ENCODE peak calls at places on chromosome 19, in seven cellular contexts. Y, R, E, T, C, F and O are unnamed samples.

GRCh38 chr19:32200312-32201038 is 144.9 kb upstream of the ZNF507 start:
- DNase-seq in Y (no peak), E (no peak), F (no peak), T (no peak), C (no peak), R (no peak), O (no peak)

GRCh38 chr19:10565028-10565566 is 713 bp downstream of the KRI1 start:
- DNase-seq in C (peak), T (peak), Y (peak), E (peak), F (peak), R (peak), O (peak)

GRCh38 chr19:6739884-6740588 is 556 bp downstream of the TRIP10 start:
- DNase-seq in C (peak), R (no peak), E (peak), T (peak), Y (no peak), F (no peak), O (peak)

GRCh38 chr19:46861691-46862503 is 1.1 kb downstream of the ARHGAP35 start:
- DNase-seq in F (no peak), T (no peak), Y (no peak), R (peak), C (peak), E (peak), O (no peak)

GRCh38 chr19:3118232-3119070 is 17.4 kb upstream of the GNA15 start:
- DNase-seq in F (no peak), Y (no peak), E (no peak), C (no peak), R (no peak), T (no peak), O (no peak)

GRCh38 chr19:1249298-1249989 is 1.1 kb downstream of the MIDN start:
- DNase-seq in R (peak), F (peak), T (peak), E (peak), Y (peak), C (peak), O (peak)

GRCh38 chr19:51702103-51702753 is 9.1 kb downstream of the SPACA6 start:
- DNase-seq in E (peak), F (peak), R (peak), Y (peak), T (peak), C (peak), O (no peak)

GRCh38 chr19:3276341-3276799 is 51.9 kb downstream of the CELF5 start:
- DNase-seq in R (no peak), F (peak), E (peak), C (no peak), Y (no peak), T (no peak), O (peak)

GRCh38 chr19:38506723-38507550 is 73.4 kb downstream of the RYR1 start:
- DNase-seq in C (peak), E (peak), R (peak), Y (peak), T (peak), F (peak), O (peak)

GRCh38 chr19:35852029-35852780 is at the start of gene NPHS1:
- DNase-seq in E (no peak), C (no peak), R (no peak), Y (no peak), T (no peak), F (no peak), O (peak)

GRCh38 chr19:30222428-30222873 is 149.7 kb upstream of the ZNF536 start:
- DNase-seq in T (no peak), C (no peak), E (peak), F (no peak), R (no peak), Y (no peak), O (no peak)

GRCh38 chr19:1324249-1324791 is 38.6 kb downstream of the EFNA2 start:
- DNase-seq in E (no peak), F (no peak), Y (no peak), C (no peak), T (no peak), R (no peak), O (no peak)

GRCh38 chr19:11247934-11248333 is 8.5 kb downstream of the ANGPTL8 start:
- DNase-seq in F (no peak), Y (no peak), C (no peak), T (no peak), E (no peak), R (no peak), O (no peak)

GRCh38 chr19:33429891-33430673 is 56.6 kb downstream of the CEBPG start:
- DNase-seq in Y (no peak), R (peak), C (no peak), E (no peak), T (no peak), F (no peak), O (peak)

GRCh38 chr19:6125571-6125989 is 9.9 kb upstream of the ACSBG2 start:
- DNase-seq in C (peak), T (peak), F (peak), R (peak), E (peak), Y (peak), O (peak)

GRCh38 chr19:53903055-53903680 is 5.9 kb upstream of the CACNG7 start:
- DNase-seq in R (no peak), T (no peak), F (no peak), E (peak), Y (no peak), C (no peak), O (no peak)

GRCh38 chr19:2867025-2867991 is at the start of gene ZNF556:
- DNase-seq in E (no peak), R (no peak), C (no peak), T (peak), Y (peak), F (no peak), O (peak)

GRCh38 chr19:5967994-5968430 is 9.9 kb downstream of the RANBP3 start:
- DNase-seq in C (peak), E (peak), Y (peak), T (peak), R (peak), F (peak), O (peak)

GRCh38 chr19:49490287-49491029 is 3.0 kb downstream of the RPL13A start:
- DNase-seq in F (no peak), Y (no peak), R (no peak), T (no peak), E (no peak), C (no peak), O (no peak)

GRCh38 chr19:324716-325115 is 19.9 kb downstream of the MIER2 start:
- DNase-seq in E (no peak), R (no peak), Y (no peak), F (no peak), C (no peak), T (no peak), O (no peak)

GRCh38 chr19:45403781-45404556 is 900 bp downstream of the PPP1R13L start:
- DNase-seq in R (peak), T (peak), C (peak), Y (no peak), E (peak), F (peak), O (peak)

GRCh38 chr19:21109116-21109515 is 27.1 kb downstream of the ZNF714 start:
- DNase-seq in F (no peak), R (no peak), E (no peak), Y (no peak), C (no peak), T (no peak), O (no peak)

GRCh38 chr19:39438270-39438934 is 2.7 kb upstream of the RPS16 start:
- DNase-seq in E (no peak), R (no peak), F (no peak), Y (no peak), C (no peak), T (no peak), O (no peak)

GRCh38 chr19:7230826-7231225 is 63.4 kb downstream of the INSR start:
- DNase-seq in R (peak), E (no peak), T (peak), Y (no peak), F (no peak), C (peak), O (no peak)

GRCh38 chr19:13011653-13012389 is 16.5 kb downstream of the NFIX start:
- DNase-seq in C (no peak), F (no peak), T (no peak), E (no peak), R (no peak), Y (no peak), O (no peak)

GRCh38 chr19:39110263-39110967 is 15.2 kb upstream of the PAK4 start:
- DNase-seq in T (peak), C (no peak), R (peak), E (peak), Y (peak), F (peak), O (peak)

GRCh38 chr19:23908165-23908564 is 6.5 kb upstream of the ZNF726 start:
- DNase-seq in R (no peak), Y (no peak), T (no peak), E (no peak), F (no peak), C (no peak), O (no peak)

DNA sequence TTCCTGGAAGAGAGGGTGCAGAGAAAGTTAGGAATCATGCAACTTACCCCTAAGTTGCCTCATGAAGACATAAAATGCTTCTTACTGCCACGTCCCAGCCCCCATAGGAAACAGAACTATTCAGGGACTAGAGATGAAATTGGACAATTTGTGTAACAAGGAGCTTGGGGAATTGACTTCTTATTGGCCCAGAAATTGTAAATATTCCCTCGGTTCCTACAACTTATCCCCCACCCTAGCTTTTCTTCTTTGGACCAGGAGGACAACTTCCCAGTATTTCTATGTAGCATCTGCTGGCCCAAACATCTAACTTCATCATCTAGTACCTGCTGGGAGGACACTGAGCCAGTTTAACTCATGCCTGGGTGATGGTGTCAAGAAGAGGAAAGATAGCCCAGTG is at the start of gene OR1M1:
- DNase-seq in E (no peak), Y (no peak), T (no peak), F (no peak), R (no peak), C (no peak), O (no peak)
- H3K4me3 ChIP-seq in E (no peak), Y (no peak), T (no peak), F (no peak), R (no peak), C (no peak), O (no peak)

GRCh38 chr19:18252370-18252717 is 21.9 kb downstream of the IQCN start:
- DNase-seq in C (no peak), R (no peak), T (no peak), F (no peak), E (no peak), Y (no peak), O (no peak)

GRCh38 chr19:18253130-18253529 is 21.1 kb downstream of the IQCN start:
- DNase-seq in F (no peak), E (no peak), Y (no peak), T (no peak), R (no peak), C (no peak), O (no peak)

GRCh38 chr19:18253716-18254115 is 20.5 kb downstream of the IQCN start:
- DNase-seq in Y (no peak), R (no peak), T (no peak), C (no peak), E (no peak), F (no peak), O (no peak)

GRCh38 chr19:18257503-18258470 is 16.5 kb downstream of the IQCN start:
- DNase-seq in E (no peak), F (no peak), C (no peak), R (no peak), Y (no peak), T (no peak), O (no peak)

GRCh38 chr19:18254546-18255500 is 19.4 kb downstream of the IQCN start:
- DNase-seq in R (no peak), E (no peak), F (no peak), Y (no peak), C (no peak), T (no peak), O (no peak)
- TF ChIP-seq CTCF in R (no peak), E (peak), F (no peak), Y (peak), C (no peak), T (no peak), O (peak)

DNA sequence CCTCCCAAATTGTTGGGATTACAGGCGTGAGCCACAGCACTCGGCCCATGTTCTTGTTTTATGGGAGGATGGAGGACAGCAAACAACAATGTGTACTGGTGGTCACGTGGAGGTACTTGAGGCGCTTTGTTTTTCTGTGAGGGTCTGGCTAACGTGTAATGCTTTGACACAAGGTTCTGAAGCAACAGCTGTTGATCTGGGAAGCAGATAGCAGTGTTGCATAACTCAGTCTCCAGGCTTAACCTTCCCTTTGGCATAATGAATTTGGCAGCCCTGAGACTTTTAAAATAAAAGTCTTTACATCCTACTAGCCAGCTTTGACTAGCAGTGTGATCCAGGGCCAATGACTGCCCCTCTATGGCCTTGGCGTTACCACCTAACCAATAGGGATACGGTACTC is 6.9 kb upstream of the ZNF580 start:
- DNase-seq in C (no peak), T (peak), F (no peak), R (no peak), Y (no peak), E (no peak), O (no peak)
- H3K27ac ChIP-seq in C (no peak), T (peak), F (peak), R (peak), Y (peak), E (no peak), O (no peak)

DNA sequence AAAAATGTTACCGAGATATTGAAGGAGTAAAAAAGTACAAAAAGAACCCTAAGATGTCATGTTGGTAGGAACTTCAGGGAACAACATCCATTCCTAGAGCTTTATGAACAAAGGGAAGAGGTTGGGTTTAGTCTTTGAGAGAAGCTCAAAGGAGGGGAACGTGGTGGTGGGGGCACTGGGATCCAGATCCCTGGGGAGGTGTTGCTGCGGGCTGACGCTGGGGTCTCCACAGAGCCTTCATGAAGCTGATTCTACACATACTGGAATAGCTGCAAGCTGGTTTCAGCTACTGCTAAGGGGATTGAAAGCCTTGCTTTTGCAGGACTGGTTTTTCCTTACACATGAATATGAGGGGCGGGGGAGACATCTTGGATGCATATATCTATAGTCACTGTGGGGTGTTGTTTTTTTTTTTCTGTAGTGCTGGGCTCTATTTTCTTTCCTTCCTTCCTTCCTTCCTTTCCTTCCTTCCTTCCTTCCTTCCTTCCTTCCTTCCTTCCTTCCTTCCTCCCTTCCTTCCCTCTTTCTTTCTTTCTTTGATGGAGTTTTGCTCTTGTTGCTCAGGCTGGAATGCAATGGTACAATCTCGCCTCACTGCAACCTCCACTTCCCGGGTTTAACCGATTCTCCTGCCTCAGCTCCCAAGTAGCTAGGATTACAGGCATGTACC is 6.5 kb upstream of the MZF1 start:
- DNase-seq in Y (no peak), R (no peak), T (no peak), C (no peak), E (no peak), F (no peak), O (no peak)
- H3K4me3 ChIP-seq in Y (no peak), R (no peak), T (no peak), C (no peak), E (no peak), F (no peak), O (no peak)

GRCh38 chr19:48182434-48182833 is 12.0 kb downstream of the ZSWIM9 start:
- DNase-seq in C (no peak), F (no peak), T (no peak), R (no peak), Y (no peak), E (no peak), O (no peak)
- TF ChIP-seq CTCF in C (no peak), F (no peak), T (no peak), R (no peak), Y (no peak), E (no peak), O (no peak)